ENCODE peak calls at places on chromosome 1, in eight cellular contexts. E is OCI-LY7; K is gastrocnemius medialis; F is cardiac fibroblast; Y is CD8-positive, alpha-beta T cell; Q is pancreas; C is H9; N is omental fat pad. L is an unnamed sample.

GRCh38 chr1:11576109-11576875 is 77.9 kb downstream of the FBXO2 start:
- DNase-seq in Q (no peak), N (no peak), E (no peak), C (no peak), Y (no peak), K (no peak), F (no peak), L (no peak)

GRCh38 chr1:85464497-85465098 is 361 bp downstream of the DDAH1 start:
- DNase-seq in K (no peak), Q (peak), N (peak), E (no peak), Y (no peak), C (peak), F (peak), L (peak)

GRCh38 chr1:40929145-40929544 is 50.4 kb upstream of the CTPS1 start:
- DNase-seq in K (no peak), E (no peak), Y (no peak), F (no peak), Q (no peak), N (no peak), C (no peak), L (no peak)

GRCh38 chr1:204294371-204294770 is 65.4 kb downstream of the PLEKHA6 start:
- DNase-seq in F (peak), K (no peak), C (no peak), Q (no peak), Y (no peak), N (no peak), E (no peak), L (no peak)

GRCh38 chr1:198669023-198669698 is 30.3 kb downstream of the PTPRC start:
- DNase-seq in F (peak), Q (no peak), Y (no peak), K (no peak), N (no peak), E (no peak), C (no peak), L (no peak)

GRCh38 chr1:180386740-180387367 is 115.5 kb downstream of the ACBD6 start:
- DNase-seq in E (no peak), C (no peak), F (no peak), N (no peak), Y (no peak), Q (no peak), K (no peak), L (no peak)

GRCh38 chr1:24385160-24385939 is 28.2 kb downstream of the STPG1 start:
- DNase-seq in Q (no peak), E (peak), F (peak), N (no peak), Y (no peak), C (peak), K (no peak), L (no peak)

GRCh38 chr1:21631944-21632887 is 36.9 kb downstream of the RAP1GAP start:
- DNase-seq in E (no peak), F (no peak), C (no peak), Q (peak), K (no peak), Y (no peak), N (no peak), L (no peak)

GRCh38 chr1:65965112-65965511 is 172.4 kb downstream of the PDE4B start:
- DNase-seq in Q (no peak), K (no peak), C (no peak), F (no peak), N (no peak), Y (no peak), E (no peak), L (no peak)

GRCh38 chr1:90964444-90965035 is 57.3 kb downstream of the ZNF644 start:
- DNase-seq in Y (no peak), Q (no peak), F (peak), N (no peak), C (no peak), K (no peak), E (peak), L (no peak)
- TF ChIP-seq CTCF in Y (no peak), Q (no peak), F (peak), N (no peak), C (peak), K (no peak), E (peak), L (peak)

GRCh38 chr1:160779662-160780397 is 16.1 kb upstream of the LY9 start:
- DNase-seq in F (no peak), Q (no peak), Y (peak), E (peak), N (no peak), K (no peak), C (peak), L (no peak)

GRCh38 chr1:160776178-160776577 is 19.8 kb upstream of the LY9 start:
- DNase-seq in E (peak), Q (no peak), N (no peak), C (no peak), F (no peak), K (no peak), Y (no peak), L (no peak)

GRCh38 chr1:160774886-160775719 is 20.9 kb upstream of the LY9 start:
- DNase-seq in C (no peak), N (no peak), K (no peak), F (no peak), E (no peak), Y (no peak), Q (no peak), L (no peak)

GRCh38 chr1:160778976-160779375 is 17.0 kb upstream of the LY9 start:
- DNase-seq in E (no peak), N (no peak), K (no peak), Q (no peak), C (no peak), Y (no peak), F (no peak), L (no peak)

GRCh38 chr1:160777486-160778089 is 18.4 kb upstream of the LY9 start:
- DNase-seq in K (no peak), E (peak), C (peak), Q (peak), N (no peak), F (peak), Y (no peak), L (no peak)
- TF ChIP-seq CTCF in K (no peak), E (peak), C (peak), Q (peak), N (no peak), F (no peak), Y (peak), L (peak)

DNA sequence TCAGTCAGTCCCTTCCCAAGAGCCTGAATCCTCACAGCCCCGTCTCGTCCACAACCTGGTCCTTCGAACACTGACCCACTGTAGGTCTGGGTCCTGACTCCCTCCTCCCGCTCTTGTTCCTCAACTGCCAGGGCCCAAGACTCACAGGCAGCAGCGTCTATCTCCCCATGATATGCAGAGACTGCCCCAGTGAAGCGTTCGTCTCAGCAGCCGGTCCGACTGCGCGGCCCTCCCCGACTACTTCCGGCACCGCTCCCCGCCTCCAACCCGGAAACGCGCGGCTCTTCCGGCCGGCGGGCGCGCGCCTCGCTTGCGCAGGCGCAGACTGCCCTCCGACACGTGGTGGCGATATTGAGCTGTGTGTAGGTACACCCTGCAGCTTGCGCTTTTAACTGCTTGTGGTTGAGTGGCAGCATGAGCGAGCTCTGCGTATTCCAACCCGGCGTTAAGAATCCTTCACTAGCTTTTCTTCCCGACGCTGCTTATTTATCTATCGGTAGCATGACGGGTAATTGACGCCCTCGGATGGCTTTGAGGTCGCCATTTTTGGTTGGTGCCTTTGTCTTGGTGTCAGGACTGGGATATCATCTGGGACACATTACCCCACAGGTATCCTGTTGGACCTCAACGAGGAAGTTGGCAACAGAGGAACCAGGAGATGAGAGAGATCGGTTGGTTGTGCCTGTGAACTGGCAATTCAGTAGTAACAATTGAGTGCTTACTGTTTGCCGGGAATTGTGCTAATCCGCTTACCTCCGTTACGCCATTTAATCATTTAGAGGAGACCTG is at the start of gene TAF12:
- DNase-seq in Y (peak), Q (peak), K (peak), F (peak), N (peak), C (peak), E (peak), L (peak)
- TF ChIP-seq CTCF in Y (peak), Q (no peak), K (peak), F (no peak), N (no peak), C (peak), E (peak), L (peak)

GRCh38 chr1:155912056-155912536 is 947 bp upstream of the RIT1 start:
- DNase-seq in N (no peak), Y (no peak), Q (no peak), C (peak), E (no peak), K (no peak), F (no peak), L (no peak)

GRCh38 chr1:155910621-155911121 is 478 bp downstream of the RIT1 start:
- DNase-seq in F (peak), N (no peak), K (no peak), C (peak), Y (no peak), Q (peak), E (peak), L (no peak)

GRCh38 chr1:155909894-155910293 is 1.3 kb downstream of the RIT1 start:
- DNase-seq in N (no peak), E (peak), K (no peak), Q (no peak), F (peak), C (no peak), Y (no peak), L (no peak)

GRCh38 chr1:155913969-155914757 is 3.0 kb upstream of the RIT1 start:
- DNase-seq in Q (no peak), N (no peak), F (no peak), Y (no peak), C (no peak), E (no peak), K (no peak), L (no peak)

GRCh38 chr1:155911156-155912055 is at the start of gene RIT1:
- DNase-seq in E (peak), C (peak), K (peak), Q (peak), F (peak), N (peak), Y (peak), L (peak)
- TF ChIP-seq CTCF in E (no peak), C (no peak), K (no peak), Q (no peak), F (no peak), N (no peak), Y (no peak), L (no peak)

GRCh38 chr1:201376464-201377374 is 761 bp downstream of the TNNT2 start:
- DNase-seq in F (peak), E (peak), Q (peak), C (peak), K (no peak), Y (no peak), N (no peak), L (peak)
- TF ChIP-seq CTCF in F (peak), E (peak), Q (no peak), C (peak), K (no peak), Y (no peak), N (no peak), L (peak)

DNA sequence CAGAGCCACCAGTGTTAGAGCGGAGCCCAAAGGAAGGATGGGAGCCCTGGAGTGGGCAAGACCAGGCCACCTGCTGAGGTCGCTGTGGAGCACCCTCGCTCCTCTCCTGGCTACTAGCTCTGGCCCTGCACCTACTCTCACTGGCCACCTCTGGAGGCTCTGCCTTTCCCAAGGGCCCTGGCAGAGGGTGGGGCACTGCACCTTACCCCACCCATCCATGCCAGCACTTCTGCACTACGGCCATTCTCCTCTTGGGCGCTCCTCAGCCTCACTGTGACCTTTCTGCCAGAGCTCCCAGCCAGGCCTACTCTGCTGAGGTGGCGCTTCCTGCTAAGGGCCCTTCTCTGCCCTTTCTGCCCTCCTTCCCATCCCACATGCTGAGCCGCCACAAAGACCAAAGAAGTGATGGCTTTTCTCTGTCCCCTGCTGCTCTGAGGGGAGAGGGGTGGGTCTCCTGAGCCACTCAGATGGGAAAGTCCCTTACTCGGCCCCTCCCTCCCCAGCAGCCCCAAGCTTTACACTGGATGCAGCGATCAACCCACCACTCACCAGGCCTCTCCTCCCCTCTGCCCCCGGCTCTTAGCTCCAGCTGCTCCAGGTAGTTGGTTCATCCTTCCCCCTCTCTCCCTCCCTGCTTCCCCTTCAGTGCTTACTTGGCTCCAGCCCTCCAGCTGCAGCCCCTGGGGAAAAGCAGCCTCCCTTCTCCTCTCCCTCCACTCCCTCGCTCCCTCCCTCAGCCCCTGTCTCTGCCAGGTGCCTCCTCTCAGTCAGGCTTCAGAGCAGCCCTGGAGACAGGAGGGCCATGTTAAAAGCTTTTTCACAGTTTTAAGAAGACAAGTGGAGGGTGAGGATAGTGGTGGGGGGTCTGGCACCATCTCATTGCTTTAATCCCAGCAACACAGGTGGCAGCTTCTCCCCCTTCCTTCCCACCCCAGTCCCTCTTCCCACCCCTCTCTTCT is 14.8 kb upstream of the TMEM222 start:
- DNase-seq in E (no peak), F (no peak), C (peak), Q (no peak), Y (no peak), N (no peak), K (no peak), L (no peak)
- TF ChIP-seq CTCF in E (peak), F (no peak), C (peak), Q (no peak), Y (no peak), N (no peak), K (no peak), L (no peak)

GRCh38 chr1:228415221-228415620 is 1.4 kb downstream of the TRIM17 start:
- DNase-seq in Y (no peak), C (no peak), E (no peak), N (no peak), F (no peak), Q (no peak), K (no peak), L (no peak)

GRCh38 chr1:228417471-228418203 is 976 bp upstream of the TRIM17 start:
- DNase-seq in Y (no peak), Q (no peak), C (no peak), N (no peak), E (no peak), K (no peak), F (peak), L (no peak)

GRCh38 chr1:228417061-228417460 is 400 bp upstream of the TRIM17 start:
- DNase-seq in E (no peak), Y (no peak), N (no peak), F (no peak), Q (no peak), K (no peak), C (no peak), L (no peak)

GRCh38 chr1:228415853-228416216 is 826 bp downstream of the TRIM17 start:
- DNase-seq in C (no peak), E (no peak), Q (no peak), F (no peak), Y (no peak), K (no peak), N (no peak), L (no peak)

GRCh38 chr1:228416217-228416971 is at the start of gene TRIM17:
- DNase-seq in N (no peak), F (peak), Y (peak), Q (peak), E (no peak), C (peak), K (no peak), L (no peak)
- TF ChIP-seq CTCF in N (no peak), F (peak), Y (no peak), Q (peak), E (no peak), C (peak), K (no peak), L (peak)

GRCh38 chr1:167599839-167600581 is 30.0 kb upstream of the RCSD1 start:
- DNase-seq in C (no peak), N (no peak), Y (no peak), Q (peak), E (peak), K (peak), F (peak), L (peak)
- TF ChIP-seq CTCF in C (peak), N (no peak), Y (peak), Q (no peak), E (peak), K (peak), F (peak), L (peak)

L was measured in heart left ventricle.